ENCODE peak calls at places on chromosomes 2 and 18, in ten cellular contexts. I is M059J; H is IMR-90; F is Kasumi-1; W is kidney glomerular epithelial cell; U is choroid plexus epithelial cell; R is NCI-H82; M is SHP77 treated with DMSO at 0.1 percent for 48 hours; J is cardiac fibroblast; D is naive thymus-derived CD4-positive, alpha-beta T cell. X is an unnamed sample.
A peak's percentile ranks its signal among the peaks of the same experiment; 100 is the strongest.

GRCh38 chr18:76099931-76100457 is 395.0 kb downstream of the ZNF516 start:
- DNase-seq in I (no peak), J (no peak), M (no peak), R (peak; percentile 98), U (no peak), D (no peak), F (no peak), H (no peak), W (no peak), X (no peak)

GRCh38 chr2:212170382-212170781 is 368.2 kb downstream of the ERBB4 start:
- DNase-seq in J (no peak), M (no peak), I (no peak), W (no peak), F (no peak), U (no peak), H (no peak), D (no peak), R (no peak), X (no peak)

GRCh38 chr2:53403836-53404413 is 363.7 kb upstream of the CHAC2 start:
- DNase-seq in R (no peak), H (peak; percentile 79), J (peak; percentile 76), F (no peak), M (no peak), U (peak; percentile 63), I (peak; percentile 88), W (peak; percentile 77), D (no peak), X (no peak)

GRCh38 chr2:234732404-234733092 is 219.3 kb upstream of the SH3BP4 start:
- DNase-seq in W (no peak), J (no peak), R (no peak), U (no peak), H (no peak), M (no peak), D (no peak), I (no peak), F (no peak), X (no peak)

GRCh38 chr2:19860022-19860421 is 41.8 kb downstream of the TTC32 start:
- DNase-seq in D (no peak), R (no peak), J (no peak), U (no peak), W (no peak), H (peak; percentile 85), F (no peak), M (no peak), I (peak; percentile 11), X (no peak)

GRCh38 chr18:78814321-78814720 is 165.3 kb upstream of the SALL3 start:
- DNase-seq in U (no peak), H (no peak), I (no peak), D (no peak), J (no peak), W (no peak), M (no peak), R (no peak), F (no peak), X (no peak)

GRCh38 chr2:226215902-226216503 is 583.6 kb downstream of the IRS1 start:
- DNase-seq in J (peak; percentile 78), H (peak; percentile 54), F (peak; percentile 67), M (no peak), W (peak; percentile 60), R (peak; percentile 86), D (peak; percentile 47), I (peak; percentile 59), U (peak; percentile 78), X (peak; percentile 28)

GRCh38 chr2:64779117-64779690 is 125.5 kb upstream of the SERTAD2 start:
- DNase-seq in D (no peak), F (no peak), M (no peak), U (peak; percentile 75), I (peak; percentile 97), R (no peak), H (peak; percentile 90), W (peak; percentile 97), J (peak; percentile 92), X (no peak)

GRCh38 chr2:113120861-113121260 is 6.5 kb upstream of the IL1RN start:
- DNase-seq in F (no peak), M (no peak), U (no peak), J (no peak), H (no peak), I (no peak), D (no peak), R (no peak), W (no peak), X (no peak)

GRCh38 chr2:164456599-164456998 is 164.7 kb downstream of the GRB14 start:
- DNase-seq in H (no peak), F (no peak), J (no peak), I (no peak), D (no peak), M (peak; percentile 13), U (peak; percentile 54), R (peak; percentile 71), W (no peak), X (peak; percentile 78)

GRCh38 chr18:13276530-13277520 is 58.3 kb downstream of the LDLRAD4 start:
- DNase-seq in I (no peak), W (no peak), R (peak; percentile 59), F (no peak), H (no peak), M (no peak), U (peak; percentile 5), D (no peak), J (no peak), X (peak; percentile 8)

GRCh38 chr2:241563031-241563507 is 4.5 kb downstream of the BOK start:
- DNase-seq in W (no peak), U (no peak), M (no peak), D (no peak), H (no peak), F (no peak), R (no peak), I (no peak), J (no peak), X (no peak)

GRCh38 chr2:172478353-172478752 is 51.0 kb downstream of the ITGA6 start:
- DNase-seq in J (no peak), F (no peak), W (no peak), H (no peak), I (no peak), U (no peak), D (no peak), R (no peak), M (no peak), X (no peak)

GRCh38 chr2:236075802-236076201 is 92.4 kb downstream of the GBX2 start:
- DNase-seq in W (no peak), I (no peak), D (no peak), H (peak; percentile 22), R (no peak), J (no peak), M (no peak), U (peak; percentile 17), F (no peak), X (no peak)

GRCh38 chr2:72993147-72993546 is 75.8 kb downstream of the EMX1 start:
- DNase-seq in M (no peak), U (peak; percentile 36), D (peak; percentile 47), I (peak; percentile 22), J (peak; percentile 54), W (peak; percentile 8), F (peak; percentile 18), R (peak; percentile 81), H (peak; percentile 13), X (peak; percentile 20)

GRCh38 chr2:25305809-25306208 is 35.9 kb downstream of the DNMT3A start:
- DNase-seq in M (no peak), I (no peak), J (no peak), R (peak; percentile 86), F (no peak), D (no peak), W (no peak), U (no peak), H (no peak), X (peak; percentile 94)

GRCh38 chr2:58428286-58428552 is 187.1 kb upstream of the FANCL start:
- DNase-seq in F (peak; percentile 24), R (peak; percentile 68), I (peak; percentile 20), U (peak; percentile 8), W (no peak), D (no peak), J (no peak), M (no peak), H (no peak), X (peak; percentile 65)

GRCh38 chr2:232485333-232485756 is 2.3 kb downstream of the ECEL1 start:
- DNase-seq in D (no peak), W (no peak), R (peak; percentile 26), U (no peak), H (no peak), I (no peak), M (no peak), J (no peak), F (no peak), X (no peak)

GRCh38 chr18:3397031-3397750 is 52.8 kb upstream of the TGIF1 start:
- DNase-seq in W (no peak), F (no peak), J (no peak), U (no peak), R (no peak), M (no peak), I (no peak), H (no peak), D (no peak), X (no peak)

GRCh38 chr2:181304011-181304844 is 153.0 kb upstream of the ITGA4 start:
- DNase-seq in M (no peak), U (no peak), I (no peak), F (peak; percentile 70), D (no peak), H (no peak), J (no peak), W (no peak), R (peak; percentile 30), X (no peak)

GRCh38 chr18:79548986-79549637 is 130.5 kb upstream of the CTDP1 start:
- DNase-seq in F (no peak), W (no peak), I (no peak), M (no peak), R (no peak), U (no peak), J (no peak), D (no peak), H (no peak), X (no peak)

GRCh38 chr2:85273732-85274731 is 53.8 kb downstream of the TGOLN2 start:
- DNase-seq in D (no peak), F (no peak), I (peak; percentile 71), J (peak; percentile 76), R (peak; percentile 28), M (peak; percentile 10), H (peak; percentile 91), U (peak; percentile 82), W (no peak), X (peak; percentile 5)

GRCh38 chr2:215796160-215796559 is 217.2 kb downstream of the MREG start:
- DNase-seq in H (peak; percentile 66), D (no peak), M (no peak), U (peak; percentile 94), R (no peak), I (peak; percentile 94), F (peak; percentile 15), J (peak; percentile 75), W (peak; percentile 88), X (peak; percentile 6)

GRCh38 chr2:1233280-1233679 is 180.0 kb upstream of the TPO start:
- DNase-seq in D (no peak), R (no peak), M (peak; percentile 47), W (no peak), J (no peak), H (no peak), I (peak; percentile 27), F (no peak), U (peak; percentile 67), X (no peak)

GRCh38 chr2:201058914-201059313 is 12.6 kb downstream of the HYCC2 start:
- DNase-seq in U (no peak), D (no peak), R (no peak), F (no peak), I (no peak), H (no peak), W (no peak), J (no peak), M (no peak), X (no peak)

GRCh38 chr2:19403785-19404184 is 45.4 kb upstream of the OSR1 start:
- DNase-seq in H (no peak), M (no peak), I (no peak), W (no peak), J (no peak), D (no peak), U (no peak), R (no peak), F (no peak), X (no peak)

GRCh38 chr2:160868891-160869290 is 291.3 kb upstream of the TANK start:
- DNase-seq in R (no peak), H (peak; percentile 65), D (no peak), U (peak; percentile 46), J (peak; percentile 41), M (no peak), I (peak; percentile 7), F (no peak), W (no peak), X (no peak)

GRCh38 chr2:151289972-151290335 is 486 bp upstream of the NMI start:
- DNase-seq in H (peak; percentile 53), I (peak; percentile 80), J (peak; percentile 81), F (no peak), U (no peak), R (no peak), D (no peak), W (no peak), M (no peak), X (no peak)